ENCODE peak calls at places on chromosomes 2 and 18, in eight cellular contexts. F is colonic mucosa; A is effector memory CD4-positive, alpha-beta T cell; S is lower lobe of right lung; M is tibial artery; L is brain microvascular endothelial cell; U is aorta; C is lung. P is an unnamed sample.

GRCh38 chr2:23782647-23783046 is 144.3 kb downstream of the ATAD2B start:
- DNase-seq in L (no peak), M (no peak), F (no peak), S (no peak), A (no peak), U (no peak), C (no peak), P (no peak)

GRCh38 chr2:98469862-98470544 is 25.3 kb downstream of the INPP4A start:
- DNase-seq in A (no peak), F (no peak), S (no peak), L (no peak), C (no peak), U (no peak), M (no peak), P (no peak)

GRCh38 chr18:13366977-13367892 is 148.7 kb downstream of the LDLRAD4 start:
- DNase-seq in S (no peak), L (no peak), F (no peak), C (no peak), M (no peak), A (no peak), U (no peak), P (no peak)

GRCh38 chr18:54734059-54734458 is 94.2 kb upstream of the RAB27B start:
- DNase-seq in C (no peak), A (no peak), M (no peak), L (peak; percentile 93), U (no peak), S (no peak), F (no peak), P (no peak)

GRCh38 chr2:18268400-18268799 is 292.1 kb downstream of the RDH14 start:
- DNase-seq in U (no peak), L (peak; percentile 29), S (no peak), A (no peak), M (no peak), C (no peak), F (no peak), P (no peak)

GRCh38 chr2:74584088-74584645 is 29.6 kb downstream of the DOK1 start:
- DNase-seq in F (no peak), U (no peak), A (no peak), C (no peak), S (no peak), M (no peak), L (no peak), P (no peak)

GRCh38 chr2:223633656-223634055 is 31.5 kb upstream of the SCG2 start:
- DNase-seq in S (no peak), F (no peak), L (no peak), A (no peak), M (no peak), U (no peak), C (no peak), P (no peak)

GRCh38 chr18:21110667-21111350 is 804 bp downstream of the ROCK1 start:
- DNase-seq in A (peak; percentile 55), S (peak; percentile 73), M (no peak), F (peak; percentile 70), U (peak; percentile 66), L (peak; percentile 32), C (peak; percentile 47), P (peak; percentile 30)

GRCh38 chr18:11518788-11519685 is 90.4 kb upstream of the SLC35G4 start:
- DNase-seq in U (no peak), C (no peak), L (peak; percentile 47), A (no peak), S (no peak), F (peak; percentile 27), M (no peak), P (no peak)

GRCh38 chr18:35747894-35748472 is 166.4 kb downstream of the GALNT1 start:
- DNase-seq in L (no peak), U (no peak), M (no peak), C (no peak), F (no peak), A (no peak), S (no peak), P (no peak)

GRCh38 chr18:13811993-13812392 is 12.0 kb upstream of the MC5R start:
- DNase-seq in L (no peak), C (no peak), U (no peak), F (no peak), M (no peak), A (no peak), S (no peak), P (no peak)

GRCh38 chr2:192499476-192499875 is 304.7 kb upstream of the TMEFF2 start:
- DNase-seq in M (no peak), S (no peak), C (no peak), L (no peak), A (no peak), U (no peak), F (no peak), P (no peak)

GRCh38 chr18:4658804-4659203 is 203.7 kb upstream of the DLGAP1 start:
- DNase-seq in F (no peak), U (no peak), A (no peak), C (no peak), M (no peak), L (no peak), S (no peak), P (no peak)

GRCh38 chr18:36942264-36942663 is 113.3 kb downstream of the KIAA1328 start:
- DNase-seq in F (no peak), M (no peak), A (no peak), U (no peak), C (no peak), S (no peak), L (peak; percentile 33), P (no peak)

GRCh38 chr2:142052220-142052863 is 78.5 kb downstream of the LRP1B start:
- DNase-seq in C (no peak), L (no peak), F (no peak), U (no peak), A (no peak), S (no peak), M (no peak), P (no peak)

GRCh38 chr2:207230261-207231105 is 64.7 kb upstream of the KLF7 start:
- DNase-seq in S (no peak), C (no peak), M (no peak), L (no peak), F (no peak), A (no peak), U (no peak), P (no peak)

GRCh38 chr2:23478087-23478932 is 93.3 kb downstream of the KLHL29 start:
- DNase-seq in M (no peak), F (no peak), S (no peak), U (no peak), C (no peak), A (no peak), L (no peak), P (no peak)

GRCh38 chr2:13616656-13617055 is 899.9 kb downstream of the TRIB2 start:
- DNase-seq in L (no peak), U (no peak), A (no peak), F (no peak), S (no peak), C (no peak), M (no peak), P (no peak)

GRCh38 chr18:71529708-71530303 is 1014.3 kb downstream of the CBLN2 start:
- DNase-seq in S (no peak), A (no peak), C (no peak), F (no peak), L (peak; percentile 14), M (no peak), U (no peak), P (no peak)

GRCh38 chr18:28065031-28065792 is 111.7 kb downstream of the CDH2 start:
- DNase-seq in U (no peak), A (no peak), F (no peak), M (no peak), S (no peak), C (no peak), L (peak; percentile 93), P (no peak)
- H3K27ac ChIP-seq in U (no peak overlapping the region), A (no peak overlapping the region), F (no peak overlapping the region), M (no peak overlapping the region), S (no peak overlapping the region), C (no peak overlapping the region), L (peak overlapping the region; percentile 94), P (no peak overlapping the region)

GRCh38 chr2:113285816-113286215 is 7.1 kb upstream of the PAX8 start:
- DNase-seq in U (no peak), F (no peak), A (no peak), C (no peak), S (no peak), L (no peak), M (no peak), P (no peak)
- H3K27ac ChIP-seq in U (no peak overlapping the region), F (no peak overlapping the region), A (no peak overlapping the region), C (peak overlapping the region; percentile 60), S (no peak overlapping the region), L (no peak overlapping the region), M (no peak overlapping the region), P (no peak overlapping the region)

DNA sequence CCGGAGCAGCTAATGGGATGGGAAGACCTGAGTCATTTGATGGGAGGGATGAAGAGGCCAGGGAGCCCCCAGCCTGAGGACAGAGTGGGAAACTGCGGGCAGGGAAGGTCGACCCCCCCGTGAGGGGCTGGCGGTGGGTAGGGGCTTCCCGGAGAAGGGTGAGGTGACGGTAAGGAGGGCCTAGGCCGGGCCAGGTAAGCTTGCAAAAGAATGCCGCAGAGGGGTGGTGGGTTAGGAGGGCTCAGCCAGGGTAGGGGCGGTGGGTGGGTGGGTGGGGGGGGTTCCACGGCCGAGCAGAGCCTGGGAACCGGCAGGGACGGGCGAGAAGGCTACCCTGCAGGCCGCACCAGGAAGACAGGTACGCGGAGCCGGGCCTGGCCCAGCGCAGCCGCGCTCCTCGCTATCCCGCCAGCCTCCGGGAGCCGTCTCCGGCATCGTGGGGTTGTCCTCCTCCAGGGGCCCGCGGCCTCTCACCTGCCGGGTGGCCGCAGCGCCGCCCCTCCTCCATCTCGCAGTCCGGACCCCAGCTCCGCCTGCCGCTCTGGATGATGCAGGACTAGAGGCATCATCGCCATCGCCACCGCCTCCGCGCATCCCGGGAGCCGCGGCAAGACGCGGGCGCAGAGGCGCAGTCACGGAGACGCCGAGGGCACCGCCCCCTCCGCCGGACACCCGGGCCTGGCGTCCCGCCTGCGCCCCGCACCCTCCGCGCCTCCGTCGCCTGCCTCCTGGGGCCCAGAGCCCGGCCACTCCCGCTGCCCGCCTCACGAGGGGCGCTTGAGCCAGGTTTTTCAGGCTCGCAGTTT is at the start of gene GPR75:
- DNase-seq in A (no peak), S (peak; percentile 53), M (no peak), C (no peak), F (peak; percentile 17), L (no peak), U (peak; percentile 59), P (peak; percentile 18)
- H3K27ac ChIP-seq in A (no peak within 1 kb of the TSS), S (no peak within 1 kb of the TSS), M (no peak within 1 kb of the TSS), C (no peak within 1 kb of the TSS), F (no peak within 1 kb of the TSS), L (no peak within 1 kb of the TSS), U (no peak within 1 kb of the TSS), P (no peak within 1 kb of the TSS)

GRCh38 chr2:62379576-62379975 is 126.4 kb downstream of the TMEM17 start:
- DNase-seq in U (no peak), F (no peak), L (no peak), A (no peak), M (no peak), C (no peak), S (no peak), P (no peak)

GRCh38 chr2:62382122-62382521 is 123.9 kb downstream of the TMEM17 start:
- DNase-seq in F (no peak), S (no peak), M (no peak), L (no peak), U (no peak), A (no peak), C (no peak), P (no peak)

GRCh38 chr2:62383843-62384242 is 122.2 kb downstream of the TMEM17 start:
- DNase-seq in U (no peak), F (no peak), L (peak; percentile 35), A (no peak), M (no peak), C (no peak), S (no peak), P (no peak)

GRCh38 chr2:62381672-62382071 is 124.3 kb downstream of the TMEM17 start:
- DNase-seq in S (no peak), C (no peak), M (no peak), U (no peak), A (no peak), F (no peak), L (no peak), P (no peak)

GRCh38 chr2:62382757-62383156 is 123.2 kb downstream of the TMEM17 start:
- DNase-seq in A (no peak), M (no peak), F (no peak), L (peak; percentile 62), U (no peak), S (no peak), C (no peak), P (no peak)
- H3K27ac ChIP-seq in A (no peak overlapping the region), M (no peak overlapping the region), F (no peak overlapping the region), L (no peak overlapping the region), U (no peak overlapping the region), S (no peak overlapping the region), C (no peak overlapping the region), P (no peak overlapping the region)